ENCODE peak calls at places on chromosomes 5 and 9, in ten cellular contexts. One of them, this sample, is unnamed.

GRCh38 chr9:127783111-127783621 is 2.7 kb upstream of the CDK9 start:
- DNase-seq in MM.1S: no peak
- DNase-seq in left lung: peak
- DNase-seq in Calu3: no peak
- DNase-seq in natural killer cell: peak
- DNase-seq in spleen: peak
- DNase-seq in lower leg skin: peak
- DNase-seq in mammary epithelial cell: no peak
- DNase-seq in neural progenitor cell: peak
- DNase-seq in body of pancreas: peak
- DNase-seq in this sample: no peak

GRCh38 chr9:79026311-79026710 is 545.5 kb upstream of the TLE4 start:
- DNase-seq in left lung: no peak
- DNase-seq in spleen: no peak
- DNase-seq in mammary epithelial cell: peak
- DNase-seq in Calu3: no peak
- DNase-seq in lower leg skin: no peak
- DNase-seq in natural killer cell: no peak
- DNase-seq in MM.1S: peak
- DNase-seq in body of pancreas: no peak
- DNase-seq in neural progenitor cell: no peak
- DNase-seq in this sample: no peak

GRCh38 chr9:71253021-71253420 is 131.6 kb upstream of the TRPM3 start:
- DNase-seq in MM.1S: no peak
- DNase-seq in body of pancreas: no peak
- DNase-seq in natural killer cell: no peak
- DNase-seq in spleen: no peak
- DNase-seq in neural progenitor cell: no peak
- DNase-seq in Calu3: no peak
- DNase-seq in lower leg skin: no peak
- DNase-seq in mammary epithelial cell: peak
- DNase-seq in left lung: no peak
- DNase-seq in this sample: no peak

GRCh38 chr5:93621340-93621872 is 38.4 kb downstream of the NR2F1 start:
- DNase-seq in spleen: peak
- DNase-seq in lower leg skin: peak
- DNase-seq in neural progenitor cell: peak
- DNase-seq in MM.1S: no peak
- DNase-seq in body of pancreas: peak
- DNase-seq in mammary epithelial cell: peak
- DNase-seq in natural killer cell: peak
- DNase-seq in Calu3: peak
- DNase-seq in left lung: peak
- DNase-seq in this sample: peak

GRCh38 chr5:149646564-149646963 is 65.3 kb downstream of the ARHGEF37 start:
- DNase-seq in left lung: no peak
- DNase-seq in neural progenitor cell: no peak
- DNase-seq in mammary epithelial cell: peak
- DNase-seq in spleen: no peak
- DNase-seq in lower leg skin: peak
- DNase-seq in Calu3: no peak
- DNase-seq in natural killer cell: no peak
- DNase-seq in body of pancreas: peak
- DNase-seq in MM.1S: no peak
- DNase-seq in this sample: peak

GRCh38 chr9:76618762-76619161 is 145.5 kb upstream of the PCA3 start:
- DNase-seq in left lung: no peak
- DNase-seq in Calu3: no peak
- DNase-seq in spleen: no peak
- DNase-seq in body of pancreas: no peak
- DNase-seq in MM.1S: no peak
- DNase-seq in neural progenitor cell: no peak
- DNase-seq in natural killer cell: no peak
- DNase-seq in lower leg skin: no peak
- DNase-seq in mammary epithelial cell: no peak
- DNase-seq in this sample: no peak

GRCh38 chr5:143151056-143151455 is 252.4 kb downstream of the NR3C1 start:
- DNase-seq in Calu3: no peak
- DNase-seq in natural killer cell: no peak
- DNase-seq in lower leg skin: no peak
- DNase-seq in neural progenitor cell: no peak
- DNase-seq in left lung: no peak
- DNase-seq in mammary epithelial cell: no peak
- DNase-seq in spleen: no peak
- DNase-seq in body of pancreas: no peak
- DNase-seq in MM.1S: no peak
- DNase-seq in this sample: no peak

GRCh38 chr9:81609782-81610738 is 79.3 kb downstream of the TLE1 start:
- DNase-seq in Calu3: no peak
- DNase-seq in lower leg skin: peak
- DNase-seq in MM.1S: no peak
- DNase-seq in left lung: no peak
- DNase-seq in natural killer cell: no peak
- DNase-seq in spleen: no peak
- DNase-seq in neural progenitor cell: no peak
- DNase-seq in mammary epithelial cell: peak
- DNase-seq in body of pancreas: no peak
- DNase-seq in this sample: no peak

GRCh38 chr9:37295796-37296195 is 126.7 kb upstream of the GRHPR start:
- DNase-seq in MM.1S: peak
- DNase-seq in neural progenitor cell: no peak
- DNase-seq in lower leg skin: no peak
- DNase-seq in spleen: no peak
- DNase-seq in left lung: no peak
- DNase-seq in Calu3: no peak
- DNase-seq in mammary epithelial cell: no peak
- DNase-seq in natural killer cell: no peak
- DNase-seq in body of pancreas: no peak
- DNase-seq in this sample: no peak

GRCh38 chr9:81716409-81716808 is 27.1 kb upstream of the TLE1 start:
- DNase-seq in lower leg skin: no peak
- DNase-seq in natural killer cell: no peak
- DNase-seq in MM.1S: no peak
- DNase-seq in body of pancreas: no peak
- DNase-seq in mammary epithelial cell: peak
- DNase-seq in left lung: peak
- DNase-seq in spleen: no peak
- DNase-seq in Calu3: no peak
- DNase-seq in neural progenitor cell: no peak
- DNase-seq in this sample: no peak

GRCh38 chr5:82074968-82075367 is 103.1 kb downstream of the ATG10 start:
- DNase-seq in natural killer cell: no peak
- DNase-seq in left lung: no peak
- DNase-seq in mammary epithelial cell: no peak
- DNase-seq in lower leg skin: no peak
- DNase-seq in MM.1S: no peak
- DNase-seq in spleen: no peak
- DNase-seq in neural progenitor cell: peak
- DNase-seq in body of pancreas: no peak
- DNase-seq in Calu3: no peak
- DNase-seq in this sample: no peak

DNA sequence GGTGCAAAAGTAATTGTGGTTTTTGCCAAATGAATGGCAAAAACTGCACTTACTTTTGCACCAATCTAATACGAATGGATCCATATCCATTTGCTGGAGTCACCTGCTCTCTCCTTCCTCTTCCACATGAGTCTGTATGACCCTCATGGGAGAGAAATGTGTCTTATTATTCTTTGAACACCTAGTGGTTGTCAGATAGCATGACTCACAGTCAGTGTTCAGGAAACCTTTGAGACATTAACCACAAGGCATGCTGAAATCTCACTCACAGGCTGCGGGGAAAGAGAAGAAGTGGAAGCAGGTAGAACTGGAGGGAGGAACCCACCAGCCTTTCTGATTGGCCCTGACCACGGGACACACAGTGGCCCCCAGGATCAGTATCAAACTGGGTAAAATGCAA is 222.8 kb upstream of the KLF4 start:
- DNase-seq in natural killer cell: no peak
- DNase-seq in Calu3: peak
- DNase-seq in MM.1S: no peak
- DNase-seq in lower leg skin: no peak
- DNase-seq in left lung: no peak
- DNase-seq in body of pancreas: no peak
- DNase-seq in mammary epithelial cell: peak
- DNase-seq in neural progenitor cell: no peak
- DNase-seq in spleen: no peak
- DNase-seq in this sample: no peak
- TF ChIP-seq CTCF in natural killer cell: no peak
- TF ChIP-seq CTCF in Calu3: no peak
- TF ChIP-seq CTCF in MM.1S: no peak
- TF ChIP-seq CTCF in lower leg skin: no peak
- TF ChIP-seq CTCF in left lung: no peak
- TF ChIP-seq CTCF in body of pancreas: no peak
- TF ChIP-seq CTCF in mammary epithelial cell: peak
- TF ChIP-seq CTCF in neural progenitor cell: no peak
- TF ChIP-seq CTCF in spleen: no peak
- TF ChIP-seq CTCF in this sample: no peak

GRCh38 chr9:134052491-134052890 is 15.3 kb downstream of the BRD3 start:
- DNase-seq in spleen: peak
- DNase-seq in left lung: no peak
- DNase-seq in natural killer cell: no peak
- DNase-seq in body of pancreas: no peak
- DNase-seq in mammary epithelial cell: no peak
- DNase-seq in Calu3: no peak
- DNase-seq in MM.1S: no peak
- DNase-seq in neural progenitor cell: no peak
- DNase-seq in lower leg skin: no peak
- DNase-seq in this sample: no peak
- TF ChIP-seq CTCF in spleen: no peak
- TF ChIP-seq CTCF in left lung: no peak
- TF ChIP-seq CTCF in natural killer cell: no peak
- TF ChIP-seq CTCF in body of pancreas: no peak
- TF ChIP-seq CTCF in mammary epithelial cell: no peak
- TF ChIP-seq CTCF in Calu3: no peak
- TF ChIP-seq CTCF in MM.1S: no peak
- TF ChIP-seq CTCF in neural progenitor cell: no peak
- TF ChIP-seq CTCF in lower leg skin: no peak
- TF ChIP-seq CTCF in this sample: no peak

DNA sequence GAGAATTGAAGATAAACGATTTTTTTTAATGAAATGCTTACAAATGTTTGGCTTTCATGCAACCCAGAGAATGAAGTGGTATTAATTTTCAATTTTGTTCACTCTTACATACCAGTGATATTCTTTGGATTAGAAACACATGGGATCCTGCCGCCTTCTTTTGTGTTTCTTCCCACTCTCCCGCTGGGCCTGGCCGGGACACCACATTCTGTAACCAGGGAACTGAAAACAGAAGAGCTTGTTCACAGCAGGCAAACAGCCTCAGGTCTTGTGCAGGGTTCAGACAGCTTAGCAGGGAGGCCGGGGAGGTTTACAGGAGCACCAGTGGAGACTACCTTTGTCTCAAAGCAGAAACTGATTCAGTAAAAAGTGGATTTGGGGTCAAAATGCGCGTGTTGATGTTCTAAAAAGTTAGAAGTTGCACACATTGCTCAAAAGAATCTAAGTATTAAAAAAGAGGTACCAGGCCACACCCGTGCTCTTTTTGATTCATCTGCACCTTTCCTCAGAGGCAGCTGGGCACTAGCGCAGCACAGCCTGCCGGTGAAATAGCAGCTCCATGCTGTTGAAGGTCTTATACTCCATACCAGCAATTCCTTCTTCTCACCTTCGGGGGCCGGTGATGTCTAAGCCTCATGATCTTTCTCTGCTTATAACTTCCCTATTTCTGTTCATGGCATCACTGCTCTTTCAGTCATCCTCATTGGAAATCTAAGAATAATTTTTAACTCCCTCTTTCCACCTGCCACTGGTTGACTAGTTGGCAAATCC is 67.1 kb downstream of the GRAMD2B start:
- DNase-seq in mammary epithelial cell: no peak
- DNase-seq in body of pancreas: no peak
- DNase-seq in neural progenitor cell: peak
- DNase-seq in spleen: no peak
- DNase-seq in Calu3: no peak
- DNase-seq in left lung: no peak
- DNase-seq in MM.1S: no peak
- DNase-seq in lower leg skin: peak
- DNase-seq in natural killer cell: no peak
- DNase-seq in this sample: no peak
- TF ChIP-seq CTCF in mammary epithelial cell: peak
- TF ChIP-seq CTCF in body of pancreas: no peak
- TF ChIP-seq CTCF in neural progenitor cell: peak
- TF ChIP-seq CTCF in spleen: no peak
- TF ChIP-seq CTCF in Calu3: no peak
- TF ChIP-seq CTCF in left lung: no peak
- TF ChIP-seq CTCF in MM.1S: no peak
- TF ChIP-seq CTCF in lower leg skin: no peak
- TF ChIP-seq CTCF in natural killer cell: no peak
- TF ChIP-seq CTCF in this sample: no peak

GRCh38 chr9:133943781-133944745 is 48.1 kb downstream of the VAV2 start:
- DNase-seq in spleen: peak
- DNase-seq in neural progenitor cell: peak
- DNase-seq in natural killer cell: no peak
- DNase-seq in lower leg skin: no peak
- DNase-seq in mammary epithelial cell: peak
- DNase-seq in body of pancreas: no peak
- DNase-seq in left lung: peak
- DNase-seq in Calu3: no peak
- DNase-seq in MM.1S: no peak
- DNase-seq in this sample: no peak
- TF ChIP-seq CTCF in spleen: no peak
- TF ChIP-seq CTCF in neural progenitor cell: no peak
- TF ChIP-seq CTCF in natural killer cell: no peak
- TF ChIP-seq CTCF in lower leg skin: no peak
- TF ChIP-seq CTCF in mammary epithelial cell: no peak
- TF ChIP-seq CTCF in body of pancreas: no peak
- TF ChIP-seq CTCF in left lung: no peak
- TF ChIP-seq CTCF in Calu3: no peak
- TF ChIP-seq CTCF in MM.1S: no peak
- TF ChIP-seq CTCF in this sample: no peak

GRCh38 chr5:10363519-10364185 is 10.2 kb downstream of the MARCHF6 start:
- DNase-seq in lower leg skin: no peak
- DNase-seq in natural killer cell: no peak
- DNase-seq in mammary epithelial cell: no peak
- DNase-seq in Calu3: no peak
- DNase-seq in left lung: no peak
- DNase-seq in spleen: no peak
- DNase-seq in MM.1S: no peak
- DNase-seq in body of pancreas: no peak
- DNase-seq in neural progenitor cell: no peak
- DNase-seq in this sample: no peak

GRCh38 chr5:10365800-10366199 is 12.3 kb downstream of the MARCHF6 start:
- DNase-seq in MM.1S: no peak
- DNase-seq in neural progenitor cell: no peak
- DNase-seq in mammary epithelial cell: no peak
- DNase-seq in spleen: no peak
- DNase-seq in body of pancreas: no peak
- DNase-seq in left lung: no peak
- DNase-seq in Calu3: no peak
- DNase-seq in lower leg skin: no peak
- DNase-seq in natural killer cell: no peak
- DNase-seq in this sample: no peak

GRCh38 chr5:10366310-10367297 is 13.1 kb downstream of the MARCHF6 start:
- DNase-seq in body of pancreas: peak
- DNase-seq in MM.1S: no peak
- DNase-seq in natural killer cell: no peak
- DNase-seq in spleen: no peak
- DNase-seq in mammary epithelial cell: peak
- DNase-seq in neural progenitor cell: no peak
- DNase-seq in Calu3: peak
- DNase-seq in lower leg skin: no peak
- DNase-seq in left lung: no peak
- DNase-seq in this sample: no peak

GRCh38 chr5:10367586-10367985 is 14.1 kb downstream of the MARCHF6 start:
- DNase-seq in Calu3: no peak
- DNase-seq in spleen: no peak
- DNase-seq in mammary epithelial cell: no peak
- DNase-seq in natural killer cell: no peak
- DNase-seq in lower leg skin: no peak
- DNase-seq in neural progenitor cell: no peak
- DNase-seq in body of pancreas: no peak
- DNase-seq in left lung: no peak
- DNase-seq in MM.1S: no peak
- DNase-seq in this sample: no peak

GRCh38 chr5:10364186-10364689 is 10.7 kb downstream of the MARCHF6 start:
- DNase-seq in lower leg skin: no peak
- DNase-seq in neural progenitor cell: no peak
- DNase-seq in natural killer cell: no peak
- DNase-seq in Calu3: peak
- DNase-seq in mammary epithelial cell: peak
- DNase-seq in MM.1S: peak
- DNase-seq in left lung: no peak
- DNase-seq in spleen: no peak
- DNase-seq in body of pancreas: no peak
- DNase-seq in this sample: no peak
- TF ChIP-seq CTCF in lower leg skin: no peak
- TF ChIP-seq CTCF in neural progenitor cell: peak
- TF ChIP-seq CTCF in natural killer cell: peak
- TF ChIP-seq CTCF in Calu3: peak
- TF ChIP-seq CTCF in mammary epithelial cell: peak
- TF ChIP-seq CTCF in MM.1S: peak
- TF ChIP-seq CTCF in left lung: no peak
- TF ChIP-seq CTCF in spleen: no peak
- TF ChIP-seq CTCF in body of pancreas: peak
- TF ChIP-seq CTCF in this sample: no peak